ENCODE peak calls at places on chromosomes 6 and 20, in nine cellular contexts. One of them, this sample, is unnamed.

GRCh38 chr6:4512101-4512500 is 264.1 kb upstream of the CDYL start:
- DNase-seq in effector memory CD8-positive, alpha-beta T cell: no peak
- DNase-seq in NCI-H2081 treated with DMSO at 0.1 percent for 48 hours: no peak
- DNase-seq in stimulated activated naive CD8-positive, alpha-beta T cell treated with anti-CD3 and anti-CD28 coated beads, Interleukin-15, Interleukin-2, amounts not matched to agents 100 U/mL and 50 U/mL, for 24 hours: no peak
- DNase-seq in AG09309: no peak
- DNase-seq in HCEC 1CT: no peak
- DNase-seq in activated T-cell treated with anti-CD3 and anti-CD28 coated beads, Interleukin-2, amount 50 U/mL, for 4 hours: no peak
- DNase-seq in heart left ventricle: no peak
- DNase-seq in activated naive CD8-positive, alpha-beta T cell treated with anti-CD3 and anti-CD28 coated beads, Interleukin-2, amount 50 U/mL, for 24 hours: no peak
- DNase-seq in this sample: no peak

GRCh38 chr20:35838213-35838612 is 66.4 kb downstream of the PHF20 start:
- DNase-seq in stimulated activated naive CD8-positive, alpha-beta T cell treated with anti-CD3 and anti-CD28 coated beads, Interleukin-15, Interleukin-2, amounts not matched to agents 100 U/mL and 50 U/mL, for 24 hours: no peak
- DNase-seq in NCI-H2081 treated with DMSO at 0.1 percent for 48 hours: no peak
- DNase-seq in activated T-cell treated with anti-CD3 and anti-CD28 coated beads, Interleukin-2, amount 50 U/mL, for 4 hours: no peak
- DNase-seq in effector memory CD8-positive, alpha-beta T cell: no peak
- DNase-seq in HCEC 1CT: no peak
- DNase-seq in activated naive CD8-positive, alpha-beta T cell treated with anti-CD3 and anti-CD28 coated beads, Interleukin-2, amount 50 U/mL, for 24 hours: no peak
- DNase-seq in AG09309: no peak
- DNase-seq in heart left ventricle: no peak
- DNase-seq in this sample: no peak

GRCh38 chr6:35473849-35474128 is 5.6 kb downstream of the RPL10A start:
- DNase-seq in stimulated activated naive CD8-positive, alpha-beta T cell treated with anti-CD3 and anti-CD28 coated beads, Interleukin-15, Interleukin-2, amounts not matched to agents 100 U/mL and 50 U/mL, for 24 hours: no peak
- DNase-seq in AG09309: no peak
- DNase-seq in HCEC 1CT: no peak
- DNase-seq in NCI-H2081 treated with DMSO at 0.1 percent for 48 hours: no peak
- DNase-seq in activated naive CD8-positive, alpha-beta T cell treated with anti-CD3 and anti-CD28 coated beads, Interleukin-2, amount 50 U/mL, for 24 hours: no peak
- DNase-seq in activated T-cell treated with anti-CD3 and anti-CD28 coated beads, Interleukin-2, amount 50 U/mL, for 4 hours: no peak
- DNase-seq in effector memory CD8-positive, alpha-beta T cell: no peak
- DNase-seq in heart left ventricle: no peak
- DNase-seq in this sample: no peak

GRCh38 chr6:163415620-163416379 is 1.3 kb downstream of the QKI start:
- DNase-seq in heart left ventricle: peak
- DNase-seq in NCI-H2081 treated with DMSO at 0.1 percent for 48 hours: no peak
- DNase-seq in effector memory CD8-positive, alpha-beta T cell: peak
- DNase-seq in HCEC 1CT: peak
- DNase-seq in activated T-cell treated with anti-CD3 and anti-CD28 coated beads, Interleukin-2, amount 50 U/mL, for 4 hours: peak
- DNase-seq in activated naive CD8-positive, alpha-beta T cell treated with anti-CD3 and anti-CD28 coated beads, Interleukin-2, amount 50 U/mL, for 24 hours: peak
- DNase-seq in stimulated activated naive CD8-positive, alpha-beta T cell treated with anti-CD3 and anti-CD28 coated beads, Interleukin-15, Interleukin-2, amounts not matched to agents 100 U/mL and 50 U/mL, for 24 hours: peak
- DNase-seq in AG09309: no peak
- DNase-seq in this sample: peak

GRCh38 chr20:44433751-44434538 is 41.7 kb upstream of the TTPAL start:
- DNase-seq in activated naive CD8-positive, alpha-beta T cell treated with anti-CD3 and anti-CD28 coated beads, Interleukin-2, amount 50 U/mL, for 24 hours: no peak
- DNase-seq in stimulated activated naive CD8-positive, alpha-beta T cell treated with anti-CD3 and anti-CD28 coated beads, Interleukin-15, Interleukin-2, amounts not matched to agents 100 U/mL and 50 U/mL, for 24 hours: no peak
- DNase-seq in effector memory CD8-positive, alpha-beta T cell: no peak
- DNase-seq in NCI-H2081 treated with DMSO at 0.1 percent for 48 hours: no peak
- DNase-seq in heart left ventricle: no peak
- DNase-seq in activated T-cell treated with anti-CD3 and anti-CD28 coated beads, Interleukin-2, amount 50 U/mL, for 4 hours: no peak
- DNase-seq in AG09309: no peak
- DNase-seq in HCEC 1CT: no peak
- DNase-seq in this sample: no peak

GRCh38 chr6:31822038-31822821 is 5.3 kb upstream of the HSPA1B start:
- DNase-seq in NCI-H2081 treated with DMSO at 0.1 percent for 48 hours: no peak
- DNase-seq in stimulated activated naive CD8-positive, alpha-beta T cell treated with anti-CD3 and anti-CD28 coated beads, Interleukin-15, Interleukin-2, amounts not matched to agents 100 U/mL and 50 U/mL, for 24 hours: peak
- DNase-seq in heart left ventricle: peak
- DNase-seq in effector memory CD8-positive, alpha-beta T cell: peak
- DNase-seq in activated T-cell treated with anti-CD3 and anti-CD28 coated beads, Interleukin-2, amount 50 U/mL, for 4 hours: peak
- DNase-seq in AG09309: peak
- DNase-seq in HCEC 1CT: peak
- DNase-seq in activated naive CD8-positive, alpha-beta T cell treated with anti-CD3 and anti-CD28 coated beads, Interleukin-2, amount 50 U/mL, for 24 hours: peak
- DNase-seq in this sample: peak

GRCh38 chr20:16107172-16107870 is 465.9 kb downstream of the KIF16B start:
- DNase-seq in AG09309: no peak
- DNase-seq in activated T-cell treated with anti-CD3 and anti-CD28 coated beads, Interleukin-2, amount 50 U/mL, for 4 hours: no peak
- DNase-seq in NCI-H2081 treated with DMSO at 0.1 percent for 48 hours: no peak
- DNase-seq in HCEC 1CT: no peak
- DNase-seq in stimulated activated naive CD8-positive, alpha-beta T cell treated with anti-CD3 and anti-CD28 coated beads, Interleukin-15, Interleukin-2, amounts not matched to agents 100 U/mL and 50 U/mL, for 24 hours: no peak
- DNase-seq in activated naive CD8-positive, alpha-beta T cell treated with anti-CD3 and anti-CD28 coated beads, Interleukin-2, amount 50 U/mL, for 24 hours: no peak
- DNase-seq in heart left ventricle: no peak
- DNase-seq in effector memory CD8-positive, alpha-beta T cell: no peak
- DNase-seq in this sample: no peak

GRCh38 chr20:58182521-58183140 is 45.8 kb downstream of the ANKRD60 start:
- DNase-seq in NCI-H2081 treated with DMSO at 0.1 percent for 48 hours: no peak
- DNase-seq in heart left ventricle: no peak
- DNase-seq in HCEC 1CT: no peak
- DNase-seq in stimulated activated naive CD8-positive, alpha-beta T cell treated with anti-CD3 and anti-CD28 coated beads, Interleukin-15, Interleukin-2, amounts not matched to agents 100 U/mL and 50 U/mL, for 24 hours: no peak
- DNase-seq in activated T-cell treated with anti-CD3 and anti-CD28 coated beads, Interleukin-2, amount 50 U/mL, for 4 hours: no peak
- DNase-seq in activated naive CD8-positive, alpha-beta T cell treated with anti-CD3 and anti-CD28 coated beads, Interleukin-2, amount 50 U/mL, for 24 hours: no peak
- DNase-seq in effector memory CD8-positive, alpha-beta T cell: no peak
- DNase-seq in AG09309: no peak
- DNase-seq in this sample: no peak

GRCh38 chr6:167311286-167311685 is 13.6 kb upstream of the TTLL2 start:
- DNase-seq in activated naive CD8-positive, alpha-beta T cell treated with anti-CD3 and anti-CD28 coated beads, Interleukin-2, amount 50 U/mL, for 24 hours: no peak
- DNase-seq in activated T-cell treated with anti-CD3 and anti-CD28 coated beads, Interleukin-2, amount 50 U/mL, for 4 hours: no peak
- DNase-seq in AG09309: no peak
- DNase-seq in effector memory CD8-positive, alpha-beta T cell: no peak
- DNase-seq in NCI-H2081 treated with DMSO at 0.1 percent for 48 hours: no peak
- DNase-seq in heart left ventricle: no peak
- DNase-seq in HCEC 1CT: no peak
- DNase-seq in stimulated activated naive CD8-positive, alpha-beta T cell treated with anti-CD3 and anti-CD28 coated beads, Interleukin-15, Interleukin-2, amounts not matched to agents 100 U/mL and 50 U/mL, for 24 hours: no peak
- DNase-seq in this sample: no peak

GRCh38 chr6:118387921-118388701 is 160.0 kb upstream of the PLN start:
- DNase-seq in activated T-cell treated with anti-CD3 and anti-CD28 coated beads, Interleukin-2, amount 50 U/mL, for 4 hours: no peak
- DNase-seq in effector memory CD8-positive, alpha-beta T cell: no peak
- DNase-seq in activated naive CD8-positive, alpha-beta T cell treated with anti-CD3 and anti-CD28 coated beads, Interleukin-2, amount 50 U/mL, for 24 hours: no peak
- DNase-seq in AG09309: peak
- DNase-seq in stimulated activated naive CD8-positive, alpha-beta T cell treated with anti-CD3 and anti-CD28 coated beads, Interleukin-15, Interleukin-2, amounts not matched to agents 100 U/mL and 50 U/mL, for 24 hours: no peak
- DNase-seq in heart left ventricle: no peak
- DNase-seq in HCEC 1CT: peak
- DNase-seq in NCI-H2081 treated with DMSO at 0.1 percent for 48 hours: no peak
- DNase-seq in this sample: no peak

GRCh38 chr20:34302312-34302722 is 838 bp downstream of the AHCY start:
- DNase-seq in HCEC 1CT: peak
- DNase-seq in activated T-cell treated with anti-CD3 and anti-CD28 coated beads, Interleukin-2, amount 50 U/mL, for 4 hours: no peak
- DNase-seq in heart left ventricle: no peak
- DNase-seq in NCI-H2081 treated with DMSO at 0.1 percent for 48 hours: no peak
- DNase-seq in stimulated activated naive CD8-positive, alpha-beta T cell treated with anti-CD3 and anti-CD28 coated beads, Interleukin-15, Interleukin-2, amounts not matched to agents 100 U/mL and 50 U/mL, for 24 hours: no peak
- DNase-seq in activated naive CD8-positive, alpha-beta T cell treated with anti-CD3 and anti-CD28 coated beads, Interleukin-2, amount 50 U/mL, for 24 hours: no peak
- DNase-seq in effector memory CD8-positive, alpha-beta T cell: no peak
- DNase-seq in AG09309: no peak
- DNase-seq in this sample: no peak

GRCh38 chr6:155400022-155400965 is 55.3 kb downstream of the NOX3 start:
- DNase-seq in heart left ventricle: no peak
- DNase-seq in activated naive CD8-positive, alpha-beta T cell treated with anti-CD3 and anti-CD28 coated beads, Interleukin-2, amount 50 U/mL, for 24 hours: no peak
- DNase-seq in AG09309: no peak
- DNase-seq in HCEC 1CT: no peak
- DNase-seq in effector memory CD8-positive, alpha-beta T cell: no peak
- DNase-seq in NCI-H2081 treated with DMSO at 0.1 percent for 48 hours: no peak
- DNase-seq in stimulated activated naive CD8-positive, alpha-beta T cell treated with anti-CD3 and anti-CD28 coated beads, Interleukin-15, Interleukin-2, amounts not matched to agents 100 U/mL and 50 U/mL, for 24 hours: no peak
- DNase-seq in activated T-cell treated with anti-CD3 and anti-CD28 coated beads, Interleukin-2, amount 50 U/mL, for 4 hours: no peak
- DNase-seq in this sample: no peak

GRCh38 chr6:44298055-44298803 is 14.9 kb downstream of the AARS2 start:
- DNase-seq in HCEC 1CT: no peak
- DNase-seq in activated T-cell treated with anti-CD3 and anti-CD28 coated beads, Interleukin-2, amount 50 U/mL, for 4 hours: no peak
- DNase-seq in effector memory CD8-positive, alpha-beta T cell: no peak
- DNase-seq in NCI-H2081 treated with DMSO at 0.1 percent for 48 hours: no peak
- DNase-seq in AG09309: no peak
- DNase-seq in stimulated activated naive CD8-positive, alpha-beta T cell treated with anti-CD3 and anti-CD28 coated beads, Interleukin-15, Interleukin-2, amounts not matched to agents 100 U/mL and 50 U/mL, for 24 hours: no peak
- DNase-seq in activated naive CD8-positive, alpha-beta T cell treated with anti-CD3 and anti-CD28 coated beads, Interleukin-2, amount 50 U/mL, for 24 hours: no peak
- DNase-seq in heart left ventricle: no peak
- DNase-seq in this sample: no peak

GRCh38 chr6:74091133-74091793 is 395.3 kb downstream of the CD109 start:
- DNase-seq in activated T-cell treated with anti-CD3 and anti-CD28 coated beads, Interleukin-2, amount 50 U/mL, for 4 hours: no peak
- DNase-seq in heart left ventricle: no peak
- DNase-seq in NCI-H2081 treated with DMSO at 0.1 percent for 48 hours: no peak
- DNase-seq in HCEC 1CT: peak
- DNase-seq in effector memory CD8-positive, alpha-beta T cell: no peak
- DNase-seq in AG09309: no peak
- DNase-seq in activated naive CD8-positive, alpha-beta T cell treated with anti-CD3 and anti-CD28 coated beads, Interleukin-2, amount 50 U/mL, for 24 hours: no peak
- DNase-seq in stimulated activated naive CD8-positive, alpha-beta T cell treated with anti-CD3 and anti-CD28 coated beads, Interleukin-15, Interleukin-2, amounts not matched to agents 100 U/mL and 50 U/mL, for 24 hours: no peak
- DNase-seq in this sample: no peak

This sample was measured in endothelial cell.